ENCODE peak calls at places on chromosomes 12 and 14, in four cellular contexts. P is adrenal gland, Y is GM12878, C is esophagus squamous epithelium. L is an unnamed sample.

GRCh38 chr12:7642876-7643309 is 22.8 kb downstream of the APOBEC1 start:
- DNase-seq in P (no peak), Y (no peak), C (no peak), L (no peak)

GRCh38 chr12:9041321-9041720 is 52.0 kb downstream of the KLRG1 start:
- DNase-seq in P (peak; percentile 71), Y (no peak), C (no peak), L (peak; percentile 24)

GRCh38 chr12:17954788-17955187 is 135.2 kb downstream of the RERGL start:
- DNase-seq in P (no peak), Y (no peak), C (no peak), L (no peak)

GRCh38 chr12:116528067-116528466 is 31.1 kb upstream of the MAP1LC3B2 start:
- DNase-seq in P (no peak), Y (no peak), C (no peak), L (no peak)

GRCh38 chr12:85179680-85180300 is 100.2 kb upstream of the ALX1 start:
- DNase-seq in P (no peak), Y (no peak), C (no peak), L (no peak)

GRCh38 chr14:26187996-26188605 is 409.7 kb downstream of the NOVA1 start:
- DNase-seq in P (no peak), Y (no peak), C (no peak), L (no peak)

GRCh38 chr12:38445040-38445439 is 128.5 kb downstream of the ALG10B start:
- DNase-seq in P (no peak), Y (no peak), C (no peak), L (no peak)

GRCh38 chr12:49643961-49644619 is 20.7 kb downstream of the PRPF40B start:
- DNase-seq in P (no peak), Y (no peak), C (no peak), L (no peak)

GRCh38 chr12:111201036-111201435 is 167.9 kb downstream of the PHETA1 start:
- DNase-seq in P (no peak), Y (no peak), C (no peak), L (no peak)

GRCh38 chr14:75523771-75524171 is 1.5 kb downstream of the BATF start:
- DNase-seq in P (no peak), Y (no peak), C (no peak), L (no peak)
- H3K4me1 ChIP-seq in P (no peaks in the 10 kb centered on the region), Y (peaks cover 31% of the 10 kb centered on the region), C (no peaks in the 10 kb centered on the region), L (no peaks in the 10 kb centered on the region)

DNA sequence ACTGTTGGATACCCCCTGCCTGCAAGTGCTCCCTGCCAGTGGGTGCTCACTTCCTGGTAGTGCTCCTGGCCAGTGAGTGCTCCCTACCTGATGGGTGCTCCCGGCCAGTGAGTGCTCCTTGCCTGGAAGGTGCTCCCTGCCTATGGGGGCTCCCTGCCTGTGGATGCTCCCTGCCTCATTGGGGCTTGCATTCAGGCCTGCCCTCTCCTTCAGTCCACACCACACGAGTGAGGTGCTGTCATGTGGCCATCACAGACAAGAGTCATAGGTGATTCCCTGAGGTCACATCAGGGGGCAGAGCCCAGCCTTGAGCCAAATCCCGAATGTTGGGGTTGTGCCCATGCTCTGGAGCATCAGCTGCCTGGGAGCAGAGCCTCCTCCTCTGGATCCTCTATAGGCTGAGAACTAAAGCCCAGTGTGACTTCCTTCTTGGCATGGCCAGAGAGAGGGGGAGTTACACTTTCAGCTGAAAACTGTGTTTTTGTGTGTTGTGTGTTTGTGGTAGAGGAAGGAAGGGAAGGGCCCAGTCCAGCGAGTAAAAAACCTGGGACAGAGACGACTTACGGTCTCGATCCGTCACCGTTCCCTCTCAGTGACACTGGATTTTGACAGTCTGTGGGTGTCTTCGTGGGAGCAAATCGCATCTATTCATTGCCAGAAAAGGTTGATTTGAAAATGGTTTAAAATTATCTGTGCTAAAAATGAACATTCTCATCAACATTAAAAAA is 136.0 kb downstream of the ADGRD1 start:
- DNase-seq in P (peak; percentile 4), Y (no peak), C (no peak), L (peak; percentile 28)
- H3K4me1 ChIP-seq in P (no peaks in the 10 kb centered on the region), Y (peaks cover 46% of the 10 kb centered on the region), C (peaks cover 4% of the 10 kb centered on the region), L (no peaks in the 10 kb centered on the region)

GRCh38 chr12:108307006-108307405 is 32.1 kb downstream of the CMKLR1 start:
- DNase-seq in P (no peak), Y (no peak), C (no peak), L (no peak)
- H3K4me1 ChIP-seq in P (peaks cover 4% of the 10 kb centered on the region), Y (peaks cover 64% of the 10 kb centered on the region), C (peaks cover 21% of the 10 kb centered on the region), L (peaks cover 1% of the 10 kb centered on the region)

DNA sequence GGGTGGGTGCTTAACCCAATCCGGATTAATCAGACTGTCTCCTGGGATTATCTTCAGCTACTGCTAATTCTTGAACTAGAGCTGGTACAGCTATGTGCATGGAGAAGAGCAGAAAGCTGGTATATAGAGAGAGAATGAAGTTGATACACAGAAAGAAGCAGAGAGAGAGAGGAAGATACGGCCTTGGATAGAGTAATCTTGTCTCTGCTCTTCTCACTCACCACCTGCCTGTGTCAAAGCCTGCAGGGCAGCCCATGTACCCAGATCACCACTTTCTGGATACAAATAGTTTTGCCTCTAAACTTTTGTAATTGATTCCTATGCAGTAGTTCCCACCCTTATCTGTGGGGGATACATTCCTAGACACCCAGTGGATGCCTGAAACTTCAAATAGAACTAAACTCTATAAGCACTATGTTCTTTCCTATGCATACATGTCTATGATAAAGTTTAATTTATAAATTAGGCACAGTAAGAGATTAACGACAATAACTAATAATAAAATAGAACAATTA is 45.4 kb downstream of the YEATS4 start:
- DNase-seq in P (no peak), Y (no peak), C (no peak), L (no peak)
- H3K4me1 ChIP-seq in P (peaks cover 8% of the 10 kb centered on the region), Y (no peaks in the 10 kb centered on the region), C (no peaks in the 10 kb centered on the region), L (no peaks in the 10 kb centered on the region)

GRCh38 chr12:30437616-30438015 is 258.1 kb downstream of the IPO8 start:
- DNase-seq in P (no peak), Y (no peak), C (no peak), L (no peak)
- H3K4me1 ChIP-seq in P (no peaks in the 10 kb centered on the region), Y (no peaks in the 10 kb centered on the region), C (no peaks in the 10 kb centered on the region), L (no peaks in the 10 kb centered on the region)

GRCh38 chr12:64672925-64673409 is 62.7 kb downstream of the RASSF3 start:
- DNase-seq in P (peak; percentile 62), Y (no peak), C (no peak), L (peak; percentile 85)
- H3K4me1 ChIP-seq in P (peaks cover 64% of the 10 kb centered on the region), Y (peaks cover 69% of the 10 kb centered on the region), C (peaks cover 14% of the 10 kb centered on the region), L (peaks cover 28% of the 10 kb centered on the region)

DNA sequence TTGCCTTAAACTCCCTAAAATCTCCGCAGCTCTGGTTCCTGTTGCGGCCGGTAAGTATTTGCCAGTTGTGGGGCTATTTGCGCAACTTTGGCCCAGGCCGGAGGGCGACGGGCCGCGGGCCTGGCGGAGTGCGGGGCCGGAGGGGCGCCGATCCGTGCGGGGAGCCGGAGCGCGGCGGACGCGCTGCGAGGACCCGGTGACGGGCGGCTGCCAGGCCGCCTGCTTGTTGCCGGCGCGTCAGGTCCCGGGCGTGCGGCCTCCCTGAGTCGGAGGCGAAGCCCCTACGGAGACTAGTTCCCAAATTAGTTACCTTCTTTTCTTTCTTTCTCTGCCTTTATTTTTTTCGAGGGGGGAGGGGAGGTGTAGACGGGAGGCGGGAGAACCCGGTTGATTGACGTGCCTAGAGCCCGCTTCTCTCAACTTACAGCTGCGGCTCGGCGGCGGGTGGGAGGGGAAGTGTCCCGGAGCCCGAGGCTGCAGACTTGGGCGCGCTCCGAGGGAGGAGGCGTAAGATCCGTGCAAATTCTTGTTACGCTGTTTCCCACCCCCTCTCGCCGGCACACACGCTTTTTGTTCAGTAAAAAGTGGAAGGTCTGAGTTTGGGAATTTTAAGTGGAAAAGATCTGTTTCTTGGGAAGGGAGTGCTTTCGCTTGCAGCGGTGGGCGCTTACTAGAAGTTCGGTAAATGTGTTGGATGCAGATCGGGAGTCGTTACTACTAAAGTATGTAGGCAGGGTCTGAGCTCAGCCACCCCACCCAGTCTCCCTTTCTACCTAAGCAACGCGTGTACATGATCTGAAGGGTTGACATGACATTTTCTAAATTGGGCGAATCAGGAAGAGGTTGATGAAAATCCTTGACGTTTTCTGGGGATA is 564 bp downstream of the ZBTB1 start:
- DNase-seq in P (peak; percentile 91), Y (no peak), C (peak; percentile 51), L (peak; percentile 89)
- H3K4me1 ChIP-seq in P (peaks cover 26% of the 10 kb centered on the region), Y (peaks cover 14% of the 10 kb centered on the region), C (peaks cover 46% of the 10 kb centered on the region), L (peaks cover 10% of the 10 kb centered on the region)

DNA sequence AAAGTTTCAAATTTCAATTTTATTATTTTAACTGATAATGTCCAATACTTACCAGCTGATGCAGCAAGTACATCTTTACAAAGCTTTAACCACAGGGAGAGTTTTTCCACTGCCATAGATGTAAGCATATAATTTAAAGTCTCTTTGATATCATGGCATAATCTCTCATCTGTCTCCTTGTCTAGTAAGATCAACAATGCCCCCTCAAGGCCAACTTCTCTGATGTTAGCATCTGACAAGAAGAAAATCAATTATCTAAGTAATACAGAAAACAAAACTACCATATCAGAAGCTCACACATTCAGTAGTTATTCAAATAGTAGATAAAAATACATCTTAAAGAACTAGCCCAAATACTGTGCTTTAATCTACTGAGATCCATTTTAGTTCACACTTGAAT is 94.2 kb downstream of the HEATR5A start:
- DNase-seq in P (no peak), Y (no peak), C (no peak), L (no peak)
- H3K4me1 ChIP-seq in P (peaks cover 4% of the 10 kb centered on the region), Y (no peaks in the 10 kb centered on the region), C (no peaks in the 10 kb centered on the region), L (peaks cover under 1% of the 10 kb centered on the region)

L was measured in ovary.